ENCODE peak calls at places on chromosomes 2 and 18, in eight cellular contexts. B is hepatocyte, A is PC-3, F is IMR-90, M is sigmoid colon, Y is OCI-LY7, S is fibroblast of lung, X is pancreas. J is an unnamed sample.

GRCh38 chr18:23519725-23520124 is 16.4 kb downstream of the RMC1 start:
- DNase-seq in B (no peak), A (no peak), F (peak; percentile 15), M (no peak), Y (no peak), S (no peak), X (no peak), J (no peak)

GRCh38 chr2:54859416-54859815 is 136.0 kb downstream of the EML6 start:
- DNase-seq in B (no peak), A (no peak), F (no peak), M (no peak), Y (no peak), S (no peak), X (no peak), J (no peak)

GRCh38 chr2:98757904-98758421 is 27.0 kb upstream of the MGAT4A start:
- DNase-seq in B (no peak), A (peak; percentile 98), F (peak; percentile 79), M (peak; percentile 78), Y (peak; percentile 93), S (peak; percentile 71), X (peak; percentile 77), J (no peak)

GRCh38 chr2:116487336-116487735 is 1327.2 kb upstream of the DDX18 start:
- DNase-seq in B (no peak), A (no peak), F (no peak), M (no peak), Y (no peak), S (no peak), X (no peak), J (no peak)

GRCh38 chr2:190948671-190949070 is 65.3 kb downstream of the STAT1 start:
- DNase-seq in B (peak; percentile 23), A (peak; percentile 72), F (peak; percentile 49), M (no peak), Y (no peak), S (no peak), X (peak; percentile 50), J (no peak)

GRCh38 chr18:79476031-79476917 is 80.5 kb downstream of the NFATC1 start:
- DNase-seq in B (no peak), A (no peak), F (no peak), M (peak; percentile 50), Y (no peak), S (no peak), X (no peak), J (no peak)

GRCh38 chr2:557635-558301 is 119.4 kb downstream of the TMEM18 start:
- DNase-seq in B (no peak), A (no peak), F (no peak), M (no peak), Y (no peak), S (no peak), X (no peak), J (no peak)

GRCh38 chr18:62881509-62882016 is 166.2 kb downstream of the PHLPP1 start:
- DNase-seq in B (no peak), A (peak; percentile 92), F (peak; percentile 95), M (no peak), Y (no peak), S (peak; percentile 96), X (no peak), J (no peak)

GRCh38 chr2:162091325-162092007 is 17.5 kb upstream of the DPP4 start:
- DNase-seq in B (peak; percentile 76), A (peak; percentile 92), F (peak; percentile 42), M (no peak), Y (no peak), S (no peak), X (no peak), J (no peak)

GRCh38 chr2:106167067-106167466 is 27.0 kb downstream of the UXS1 start:
- DNase-seq in B (no peak), A (no peak), F (no peak), M (no peak), Y (no peak), S (no peak), X (no peak), J (no peak)

GRCh38 chr2:124610141-124610540 is 585.1 kb downstream of the CNTNAP5 start:
- DNase-seq in B (no peak), A (no peak), F (no peak), M (no peak), Y (no peak), S (no peak), X (no peak), J (no peak)

GRCh38 chr18:26103579-26103978 is 13.2 kb upstream of the SS18 start:
- DNase-seq in B (peak; percentile 8), A (peak; percentile 34), F (no peak), M (no peak), Y (peak; percentile 54), S (no peak), X (no peak), J (no peak)

GRCh38 chr2:157971702-157972101 is 95.6 kb upstream of the ACVR1 start:
- DNase-seq in B (no peak), A (peak; percentile 64), F (no peak), M (no peak), Y (no peak), S (no peak), X (no peak), J (no peak)

GRCh38 chr2:1295740-1296139 is 117.5 kb upstream of the TPO start:
- DNase-seq in B (no peak), A (no peak), F (no peak), M (no peak), Y (no peak), S (no peak), X (no peak), J (no peak)

GRCh38 chr2:136582631-136583205 is 182.6 kb upstream of the THSD7B start:
- DNase-seq in B (peak; percentile 50), A (peak; percentile 38), F (no peak), M (no peak), Y (peak; percentile 39), S (no peak), X (peak; percentile 20), J (no peak)

GRCh38 chr2:207163815-207164747 is 1.7 kb downstream of the KLF7 start:
- DNase-seq in B (peak; percentile 40), A (peak; percentile 54), F (peak; percentile 48), M (peak; percentile 85), Y (no peak), S (peak; percentile 58), X (peak; percentile 63), J (no peak)

DNA sequence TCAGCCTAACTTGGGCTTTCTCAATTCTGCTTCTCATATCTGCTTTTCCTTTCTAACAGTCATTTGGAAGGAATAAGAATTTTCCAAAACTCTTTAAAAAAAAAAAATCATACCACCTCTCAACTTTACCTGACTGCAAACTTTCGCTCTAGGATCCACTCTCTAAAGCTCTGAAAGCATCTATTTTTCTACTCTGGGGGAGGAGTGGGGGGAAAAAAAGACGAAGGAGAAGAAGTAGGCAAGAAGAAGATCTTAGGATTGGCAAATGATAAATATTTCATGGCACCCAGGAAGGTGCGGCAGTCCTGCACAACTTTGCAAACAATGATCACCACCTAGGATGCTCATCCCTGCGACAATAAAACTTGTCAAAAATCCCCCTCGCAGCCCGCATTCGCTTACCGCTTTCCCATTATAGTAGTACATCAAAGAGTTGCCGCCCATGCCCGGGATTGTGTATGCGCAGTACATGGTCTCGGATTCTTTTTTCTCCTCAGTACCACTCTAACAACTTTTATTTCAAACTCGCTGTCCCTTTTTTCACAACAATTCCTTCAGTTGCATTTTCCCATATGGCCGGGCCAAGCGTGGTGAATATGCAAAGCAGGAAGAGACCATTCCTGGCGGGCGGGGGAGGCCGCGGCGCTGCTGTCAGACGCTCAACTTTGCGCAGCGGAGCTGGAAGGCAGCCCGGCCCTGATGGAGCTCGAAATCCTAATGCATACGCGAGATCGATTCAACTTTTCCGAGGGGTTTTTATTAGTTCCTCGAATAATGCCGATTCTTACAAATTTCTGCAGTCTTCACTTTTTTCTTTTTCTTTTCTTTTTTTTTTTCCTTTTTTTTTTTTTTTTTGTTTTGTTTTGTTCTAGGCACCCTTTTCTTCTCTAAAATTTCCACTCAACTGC is 266.5 kb downstream of the TCF4 start:
- DNase-seq in B (peak; percentile 91), A (peak; percentile 80), F (peak; percentile 89), M (peak; percentile 95), Y (peak; percentile 79), S (peak; percentile 95), X (peak; percentile 86), J (no peak)
- H3K27ac ChIP-seq in B (peak overlapping the region; percentile 96), A (peak overlapping the region; percentile 8), F (peak overlapping the region; percentile 82), M (peak overlapping the region; percentile 98), Y (peak overlapping the region; percentile 61), S (peak overlapping the region; percentile 83), X (peak overlapping the region; percentile 48), J (peak overlapping the region; percentile 87)

GRCh38 chr2:196170202-196170680 is 1.1 kb downstream of the STK17B start:
- DNase-seq in B (peak; percentile 49), A (peak; percentile 74), F (peak; percentile 64), M (no peak), Y (peak; percentile 71), S (peak; percentile 81), X (peak; percentile 57), J (no peak)

GRCh38 chr2:196166876-196167275 is 4.5 kb downstream of the STK17B start:
- DNase-seq in B (no peak), A (peak; percentile 65), F (peak; percentile 87), M (no peak), Y (no peak), S (peak; percentile 93), X (no peak), J (no peak)

GRCh38 chr2:196169521-196169920 is 1.9 kb downstream of the STK17B start:
- DNase-seq in B (no peak), A (peak; percentile 38), F (no peak), M (no peak), Y (no peak), S (no peak), X (no peak), J (no peak)

GRCh38 chr2:196168181-196168580 is 3.2 kb downstream of the STK17B start:
- DNase-seq in B (no peak), A (peak; percentile 82), F (peak; percentile 68), M (no peak), Y (no peak), S (peak; percentile 64), X (no peak), J (no peak)

GRCh38 chr2:196167666-196168065 is 3.7 kb downstream of the STK17B start:
- DNase-seq in B (no peak), A (no peak), F (no peak), M (no peak), Y (no peak), S (no peak), X (no peak), J (no peak)
- H3K27ac ChIP-seq in B (no peak overlapping the region), A (peak overlapping the region; percentile 48), F (peak overlapping the region; percentile 82), M (no peak overlapping the region), Y (peak overlapping the region; percentile 52), S (peak overlapping the region; percentile 42), X (no peak overlapping the region), J (peak overlapping the region; percentile 70)

GRCh38 chr18:27967938-27968803 is 208.8 kb downstream of the CDH2 start:
- DNase-seq in B (no peak), A (peak; percentile 27), F (peak; percentile 13), M (no peak), Y (no peak), S (no peak), X (no peak), J (no peak)
- H3K27ac ChIP-seq in B (peak overlapping the region; percentile 29), A (no peak overlapping the region), F (no peak overlapping the region), M (no peak overlapping the region), Y (no peak overlapping the region), S (no peak overlapping the region), X (no peak overlapping the region), J (no peak overlapping the region)

DNA sequence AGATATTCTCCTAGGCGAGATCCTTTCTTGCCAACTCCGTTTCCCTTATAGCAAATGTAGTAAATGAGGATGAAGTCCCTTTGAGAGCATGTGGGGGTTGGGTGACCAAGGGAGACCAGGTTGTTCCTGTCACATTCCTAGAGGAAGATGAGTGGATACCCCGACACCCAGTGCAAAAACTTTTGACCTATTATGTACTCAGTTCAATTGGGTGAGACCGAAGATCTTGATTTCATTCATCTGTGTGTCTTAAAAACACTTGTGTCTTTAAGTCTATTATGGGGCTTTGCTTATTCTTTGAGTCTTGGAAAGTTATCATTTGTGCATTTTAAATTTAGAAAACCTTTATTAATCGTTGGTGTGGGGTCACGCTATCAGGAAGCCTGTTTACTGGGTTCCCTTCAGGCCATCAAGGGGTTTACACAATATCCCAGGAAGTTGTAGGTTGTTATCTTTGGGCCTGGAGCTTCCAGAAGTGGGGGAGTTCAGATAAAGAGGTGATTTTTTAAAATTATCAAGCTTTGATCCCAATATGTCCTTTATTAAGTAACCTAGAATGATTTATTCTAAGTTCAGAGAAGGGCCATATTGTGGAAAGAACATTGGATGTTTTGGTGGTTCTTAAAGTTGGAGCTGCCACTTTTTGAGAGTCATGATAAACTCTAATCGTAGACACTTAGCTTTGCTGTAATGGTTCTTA is 2.8 kb downstream of the RHOB start:
- DNase-seq in B (peak; percentile 32), A (no peak), F (peak; percentile 46), M (peak; percentile 76), Y (no peak), S (peak; percentile 56), X (no peak), J (no peak)
- H3K27ac ChIP-seq in B (peak overlapping the region; percentile 93), A (no peak overlapping the region), F (peak overlapping the region; percentile 52), M (peak overlapping the region; percentile 93), Y (no peak overlapping the region), S (peak overlapping the region; percentile 29), X (peak overlapping the region; percentile 66), J (peak overlapping the region; percentile 78)